ENCODE peak calls at places on chromosome 10, in four cellular contexts. One of them, this sample, is unnamed. For H3K4me1, H3K36me3 and H3K27me3, the result is how much of the 10 kb centered on the place peaks cover.

GRCh38 chr10:127148066-127148932 is 48.1 kb downstream of the INSYN2A start:
- DNase-seq in H1: no peak
- DNase-seq in CD8-positive, alpha-beta T cell: no peak
- DNase-seq in GM23248: peak
- DNase-seq in this sample: no peak

GRCh38 chr10:24465899-24466615 is 257.1 kb downstream of the KIAA1217 start:
- DNase-seq in H1: no peak
- DNase-seq in CD8-positive, alpha-beta T cell: no peak
- DNase-seq in GM23248: peak
- DNase-seq in this sample: peak

GRCh38 chr10:104735469-104735868 is 94.4 kb downstream of the SORCS3 start:
- DNase-seq in H1: no peak
- DNase-seq in CD8-positive, alpha-beta T cell: no peak
- DNase-seq in GM23248: no peak
- DNase-seq in this sample: no peak

GRCh38 chr10:34157501-34157900 is 657.6 kb downstream of the PARD3 start:
- DNase-seq in H1: no peak
- DNase-seq in CD8-positive, alpha-beta T cell: no peak
- DNase-seq in GM23248: peak
- DNase-seq in this sample: no peak

GRCh38 chr10:131068760-131069159 is 242.8 kb downstream of the TCERG1L start:
- DNase-seq in H1: no peak
- DNase-seq in CD8-positive, alpha-beta T cell: no peak
- DNase-seq in GM23248: no peak
- DNase-seq in this sample: no peak

GRCh38 chr10:26365681-26366327 is 72.3 kb upstream of the APBB1IP start:
- DNase-seq in H1: no peak
- DNase-seq in CD8-positive, alpha-beta T cell: no peak
- DNase-seq in GM23248: peak
- DNase-seq in this sample: no peak

GRCh38 chr10:35632027-35632426 is 10.1 kb downstream of the FZD8 start:
- DNase-seq in H1: no peak
- DNase-seq in CD8-positive, alpha-beta T cell: no peak
- DNase-seq in GM23248: no peak
- DNase-seq in this sample: no peak

GRCh38 chr10:128686638-128687278 is 560.5 kb upstream of the MKI67 start:
- DNase-seq in H1: no peak
- DNase-seq in CD8-positive, alpha-beta T cell: no peak
- DNase-seq in GM23248: no peak
- DNase-seq in this sample: no peak

DNA sequence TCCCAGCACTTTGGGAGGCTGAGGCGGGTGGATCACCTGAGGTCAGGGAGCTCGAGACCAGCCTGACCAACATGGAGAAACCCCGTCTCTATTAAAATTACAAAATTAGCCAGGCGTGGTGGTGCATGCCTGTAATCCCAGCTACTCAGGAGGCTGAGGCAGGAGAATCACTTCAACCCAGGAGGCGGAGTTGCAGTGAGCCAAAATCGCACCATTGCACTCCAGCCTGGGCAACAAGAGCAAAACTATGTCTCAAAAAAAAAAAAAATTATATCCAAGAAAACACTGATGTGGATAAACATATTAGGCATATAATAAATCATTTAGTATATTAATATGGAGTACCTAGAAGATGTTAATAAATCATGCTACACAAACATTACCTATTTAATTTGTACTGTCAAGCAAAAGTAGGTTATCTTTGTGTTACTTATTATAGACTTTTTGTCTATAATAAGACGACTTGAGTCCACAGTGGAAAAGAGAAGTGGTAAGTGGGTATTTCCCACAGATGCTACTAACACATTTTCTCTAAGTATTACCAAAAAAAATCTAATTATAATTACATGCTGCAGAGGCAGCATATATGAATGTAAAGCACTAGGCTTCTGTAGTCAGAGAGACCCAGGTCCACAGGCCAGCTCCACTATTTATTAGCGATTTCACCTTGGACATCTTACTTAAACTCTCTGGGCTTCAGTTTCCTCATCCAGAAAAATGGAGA is 34.5 kb downstream of the DNMBP start:
- DNase-seq in H1: no peak
- DNase-seq in CD8-positive, alpha-beta T cell: no peak
- DNase-seq in GM23248: no peak
- DNase-seq in this sample: no peak
- H3K4me1 ChIP-seq in H1: under half
- H3K4me1 ChIP-seq in CD8-positive, alpha-beta T cell: under half
- H3K4me1 ChIP-seq in GM23248: under half
- H3K4me1 ChIP-seq in this sample: under half

GRCh38 chr10:103086261-103086660 is 106.8 kb downstream of the NT5C2 start:
- DNase-seq in H1: no peak
- DNase-seq in CD8-positive, alpha-beta T cell: no peak
- DNase-seq in GM23248: no peak
- DNase-seq in this sample: no peak
- H3K36me3 ChIP-seq in H1: under half
- H3K36me3 ChIP-seq in CD8-positive, alpha-beta T cell: under half
- H3K36me3 ChIP-seq in GM23248: half or more
- H3K36me3 ChIP-seq in this sample: under half

GRCh38 chr10:43268491-43268890 is 1.6 kb upstream of the RASGEF1A start:
- DNase-seq in H1: no peak
- DNase-seq in CD8-positive, alpha-beta T cell: no peak
- DNase-seq in GM23248: no peak
- DNase-seq in this sample: no peak
- H3K27me3 ChIP-seq in H1: under half
- H3K27me3 ChIP-seq in CD8-positive, alpha-beta T cell: under half
- H3K27me3 ChIP-seq in GM23248: half or more
- H3K27me3 ChIP-seq in this sample: under half

GRCh38 chr10:77461636-77462296 is 175.8 kb downstream of the KCNMA1 start:
- DNase-seq in H1: no peak
- DNase-seq in CD8-positive, alpha-beta T cell: no peak
- DNase-seq in GM23248: no peak
- DNase-seq in this sample: no peak
- H3K4me1 ChIP-seq in H1: under half
- H3K4me1 ChIP-seq in CD8-positive, alpha-beta T cell: under half
- H3K4me1 ChIP-seq in GM23248: under half
- H3K4me1 ChIP-seq in this sample: under half

GRCh38 chr10:48477181-48477580 is 127.7 kb downstream of the ARHGAP22 start:
- DNase-seq in H1: no peak
- DNase-seq in CD8-positive, alpha-beta T cell: no peak
- DNase-seq in GM23248: no peak
- DNase-seq in this sample: no peak

GRCh38 chr10:48474764-48475365 is 130.0 kb downstream of the ARHGAP22 start:
- DNase-seq in H1: no peak
- DNase-seq in CD8-positive, alpha-beta T cell: no peak
- DNase-seq in GM23248: no peak
- DNase-seq in this sample: no peak

GRCh38 chr10:48473704-48474103 is 131.2 kb downstream of the ARHGAP22 start:
- DNase-seq in H1: no peak
- DNase-seq in CD8-positive, alpha-beta T cell: no peak
- DNase-seq in GM23248: no peak
- DNase-seq in this sample: no peak

GRCh38 chr10:48476279-48476982 is 128.4 kb downstream of the ARHGAP22 start:
- DNase-seq in H1: no peak
- DNase-seq in CD8-positive, alpha-beta T cell: no peak
- DNase-seq in GM23248: no peak
- DNase-seq in this sample: no peak

GRCh38 chr10:48475943-48476278 is 129.0 kb downstream of the ARHGAP22 start:
- DNase-seq in H1: no peak
- DNase-seq in CD8-positive, alpha-beta T cell: no peak
- DNase-seq in GM23248: no peak
- DNase-seq in this sample: no peak
- H3K36me3 ChIP-seq in H1: under half
- H3K36me3 ChIP-seq in CD8-positive, alpha-beta T cell: under half
- H3K36me3 ChIP-seq in GM23248: under half
- H3K36me3 ChIP-seq in this sample: under half

GRCh38 chr10:101071266-101071884 is 9.6 kb downstream of the KAZALD1 start:
- DNase-seq in H1: no peak
- DNase-seq in CD8-positive, alpha-beta T cell: no peak
- DNase-seq in GM23248: peak
- DNase-seq in this sample: no peak
- H3K27me3 ChIP-seq in H1: under half
- H3K27me3 ChIP-seq in CD8-positive, alpha-beta T cell: under half
- H3K27me3 ChIP-seq in GM23248: under half
- H3K27me3 ChIP-seq in this sample: under half

GRCh38 chr10:44183667-44184632 is 200.9 kb downstream of the CXCL12 start:
- DNase-seq in H1: no peak
- DNase-seq in CD8-positive, alpha-beta T cell: no peak
- DNase-seq in GM23248: peak
- DNase-seq in this sample: no peak
- H3K4me1 ChIP-seq in H1: under half
- H3K4me1 ChIP-seq in CD8-positive, alpha-beta T cell: under half
- H3K4me1 ChIP-seq in GM23248: under half
- H3K4me1 ChIP-seq in this sample: under half

GRCh38 chr10:73803680-73804286 is 7.6 kb downstream of the NDST2 start:
- DNase-seq in H1: no peak
- DNase-seq in CD8-positive, alpha-beta T cell: no peak
- DNase-seq in GM23248: no peak
- DNase-seq in this sample: no peak
- H3K36me3 ChIP-seq in H1: under half
- H3K36me3 ChIP-seq in CD8-positive, alpha-beta T cell: half or more
- H3K36me3 ChIP-seq in GM23248: half or more
- H3K36me3 ChIP-seq in this sample: half or more

GRCh38 chr10:28719789-28720436 is 42.6 kb downstream of the BAMBI start:
- DNase-seq in H1: no peak
- DNase-seq in CD8-positive, alpha-beta T cell: no peak
- DNase-seq in GM23248: peak
- DNase-seq in this sample: no peak

GRCh38 chr10:28717659-28718201 is 40.4 kb downstream of the BAMBI start:
- DNase-seq in H1: no peak
- DNase-seq in CD8-positive, alpha-beta T cell: no peak
- DNase-seq in GM23248: no peak
- DNase-seq in this sample: no peak

GRCh38 chr10:28716748-28717147 is 39.4 kb downstream of the BAMBI start:
- DNase-seq in H1: no peak
- DNase-seq in CD8-positive, alpha-beta T cell: no peak
- DNase-seq in GM23248: no peak
- DNase-seq in this sample: no peak

GRCh38 chr10:28722065-28722803 is 44.9 kb downstream of the BAMBI start:
- DNase-seq in H1: peak
- DNase-seq in CD8-positive, alpha-beta T cell: no peak
- DNase-seq in GM23248: peak
- DNase-seq in this sample: no peak

DNA sequence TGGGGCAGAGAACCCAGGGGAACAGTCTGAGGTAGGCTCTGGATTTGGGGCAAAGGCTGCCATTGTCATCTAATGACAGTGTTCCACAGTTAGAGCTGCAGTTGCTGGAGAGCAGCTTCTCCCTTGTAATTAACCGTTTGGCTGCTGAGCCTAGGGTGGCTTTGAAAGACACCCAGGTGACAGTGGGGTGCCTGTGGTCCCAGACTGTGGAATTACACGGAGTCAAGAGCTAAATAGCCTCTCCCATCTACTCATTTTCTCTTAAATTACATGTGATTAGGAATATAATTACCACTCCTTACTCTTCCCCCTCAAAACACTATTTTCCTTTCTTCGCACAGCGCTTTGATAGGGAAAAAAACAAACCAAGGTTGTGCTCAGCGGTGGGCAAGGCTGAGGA is 44.0 kb downstream of the BAMBI start:
- DNase-seq in H1: no peak
- DNase-seq in CD8-positive, alpha-beta T cell: no peak
- DNase-seq in GM23248: no peak
- DNase-seq in this sample: no peak
- H3K27me3 ChIP-seq in H1: under half
- H3K27me3 ChIP-seq in CD8-positive, alpha-beta T cell: under half
- H3K27me3 ChIP-seq in GM23248: under half
- H3K27me3 ChIP-seq in this sample: under half

This sample was measured in CD4-positive, CD25-positive, alpha-beta regulatory T cell.